ENCODE peak calls at places on chromosomes 6 and 20, in eight cellular contexts. O is fibroblast of lung; T is upper lobe of right lung; M is breast epithelium; B is CD4-positive, alpha-beta memory T cell; E is pancreas; H is PC-9; P is psoas muscle. K is an unnamed sample. For H3K4me1, the result is how much of the 10 kb centered on the place peaks cover.

GRCh38 chr20:59308493-59309201 is 8.2 kb downstream of the EDN3 start:
- DNase-seq in O (no peak), B (no peak), E (peak), H (no peak), P (no peak), M (no peak), T (no peak), K (no peak)

GRCh38 chr6:36852481-36853147 is 13.4 kb upstream of the CPNE5 start:
- DNase-seq in E (no peak), O (peak), P (peak), B (no peak), M (no peak), T (no peak), H (no peak), K (no peak)

GRCh38 chr6:6376845-6377244 is 56.4 kb upstream of the F13A1 start:
- DNase-seq in E (no peak), B (no peak), M (no peak), P (no peak), O (no peak), T (no peak), H (no peak), K (no peak)

GRCh38 chr6:147001621-147002020 is 202.6 kb upstream of the STXBP5 start:
- DNase-seq in B (no peak), H (no peak), E (no peak), T (no peak), P (no peak), O (no peak), M (no peak), K (no peak)

GRCh38 chr6:101761124-101761601 is 367.7 kb downstream of the GRIK2 start:
- DNase-seq in E (no peak), H (no peak), B (no peak), P (no peak), M (no peak), O (peak), T (no peak), K (no peak)

GRCh38 chr6:108732101-108732870 is 115.9 kb upstream of the ARMC2 start:
- DNase-seq in H (peak), B (no peak), P (no peak), M (no peak), E (no peak), O (peak), T (no peak), K (no peak)

GRCh38 chr20:44768256-44768655 is 22.6 kb downstream of the KCNK15 start:
- DNase-seq in O (no peak), B (no peak), E (no peak), M (no peak), P (no peak), H (no peak), T (no peak), K (no peak)

GRCh38 chr6:130889423-130889822 is 62.2 kb downstream of the SMLR1 start:
- DNase-seq in O (no peak), T (no peak), E (no peak), H (no peak), P (no peak), M (no peak), B (no peak), K (no peak)

GRCh38 chr6:167685654-167686053 is 141.1 kb upstream of the AFDN start:
- DNase-seq in B (no peak), P (no peak), E (no peak), O (no peak), M (no peak), H (no peak), T (no peak), K (no peak)

GRCh38 chr6:39430968-39431523 is 108.5 kb upstream of the KCNK16 start:
- DNase-seq in P (peak), T (peak), H (peak), O (peak), B (no peak), M (peak), E (no peak), K (peak)

GRCh38 chr20:38152175-38153010 is 12.7 kb downstream of the TGM2 start:
- DNase-seq in T (peak), E (peak), B (no peak), M (no peak), O (peak), P (peak), H (peak), K (peak)

GRCh38 chr6:156780117-156780641 is 3.0 kb downstream of the ARID1B start:
- DNase-seq in O (peak), H (peak), P (no peak), E (no peak), T (no peak), M (peak), B (peak), K (peak)

GRCh38 chr6:133673056-133673455 is 215.9 kb upstream of the TCF21 start:
- DNase-seq in T (no peak), H (no peak), O (no peak), B (no peak), P (no peak), E (no peak), M (no peak), K (no peak)

GRCh38 chr6:21739838-21740237 is 146.3 kb downstream of the SOX4 start:
- DNase-seq in E (no peak), O (peak), T (no peak), P (no peak), H (no peak), M (no peak), B (no peak), K (no peak)

GRCh38 chr6:30238178-30238795 is 25.1 kb upstream of the TRIM26 start:
- DNase-seq in T (no peak), E (no peak), B (peak), O (peak), M (no peak), H (no peak), P (no peak), K (no peak)

GRCh38 chr6:157106487-157106886 is 216.8 kb downstream of the TMEM242 start:
- DNase-seq in M (no peak), T (no peak), P (no peak), H (peak), E (no peak), B (no peak), O (peak), K (peak)

GRCh38 chr6:37523412-37523811 is 23.7 kb upstream of the CCDC167 start:
- DNase-seq in E (no peak), M (no peak), T (no peak), B (no peak), O (no peak), H (no peak), P (no peak), K (no peak)

GRCh38 chr6:114216789-114217467 is 125.9 kb downstream of the HS3ST5 start:
- DNase-seq in O (no peak), B (no peak), P (no peak), T (no peak), M (no peak), E (no peak), H (no peak), K (peak)

GRCh38 chr6:20953019-20953418 is 418.8 kb downstream of the CDKAL1 start:
- DNase-seq in B (no peak), E (no peak), M (no peak), H (no peak), P (no peak), O (no peak), T (no peak), K (no peak)

GRCh38 chr6:169420912-169421543 is 167.4 kb upstream of the THBS2 start:
- DNase-seq in H (peak), M (no peak), T (no peak), E (peak), B (no peak), P (no peak), O (no peak), K (no peak)

GRCh38 chr6:15389759-15390723 is 144.2 kb downstream of the JARID2 start:
- DNase-seq in T (no peak), H (peak), E (no peak), M (no peak), O (peak), B (no peak), P (peak), K (peak)

GRCh38 chr6:37594895-37595294 is 95.2 kb upstream of the CCDC167 start:
- DNase-seq in E (no peak), O (no peak), H (no peak), P (no peak), T (no peak), B (no peak), M (no peak), K (no peak)

GRCh38 chr20:45114465-45115385 is at the start of gene WFDC5:
- DNase-seq in H (no peak), B (no peak), E (no peak), O (no peak), P (no peak), M (no peak), T (no peak), K (no peak)

GRCh38 chr6:32116674-32117073 is 7.5 kb upstream of the TNXB start:
- DNase-seq in P (no peak), O (no peak), B (no peak), T (no peak), E (no peak), M (no peak), H (no peak), K (no peak)

GRCh38 chr6:148323344-148323743 is 19.3 kb upstream of the SASH1 start:
- DNase-seq in T (no peak), M (no peak), H (no peak), E (no peak), B (no peak), O (no peak), P (no peak), K (no peak)

GRCh38 chr6:148322704-148323103 is 19.9 kb upstream of the SASH1 start:
- DNase-seq in O (no peak), T (no peak), M (no peak), B (no peak), H (no peak), E (no peak), P (no peak), K (no peak)

GRCh38 chr6:148325316-148326068 is 17.1 kb upstream of the SASH1 start:
- DNase-seq in M (no peak), B (no peak), O (no peak), H (no peak), E (no peak), T (no peak), P (no peak), K (peak)

GRCh38 chr6:148328876-148329567 is 13.6 kb upstream of the SASH1 start:
- DNase-seq in T (no peak), B (no peak), E (no peak), O (peak), H (no peak), M (no peak), P (no peak), K (no peak)

GRCh38 chr6:148324297-148325007 is 18.2 kb upstream of the SASH1 start:
- DNase-seq in T (peak), E (no peak), O (peak), M (no peak), H (no peak), P (no peak), B (no peak), K (no peak)
- H3K4me1 ChIP-seq in T (under half), E (under half), O (under half), M (under half), H (under half), P (under half), B (under half), K (under half)

GRCh38 chr20:39574061-39574460 is 611.9 kb downstream of the DHX35 start:
- DNase-seq in E (no peak), P (no peak), M (no peak), O (no peak), T (no peak), H (no peak), B (no peak), K (no peak)

GRCh38 chr20:39571171-39571570 is 609.0 kb downstream of the DHX35 start:
- DNase-seq in T (no peak), O (no peak), M (no peak), E (no peak), P (no peak), B (no peak), H (no peak), K (no peak)

GRCh38 chr20:39563406-39563805 is 601.3 kb downstream of the DHX35 start:
- DNase-seq in T (no peak), E (no peak), H (no peak), P (no peak), O (no peak), B (no peak), M (no peak), K (no peak)

DNA sequence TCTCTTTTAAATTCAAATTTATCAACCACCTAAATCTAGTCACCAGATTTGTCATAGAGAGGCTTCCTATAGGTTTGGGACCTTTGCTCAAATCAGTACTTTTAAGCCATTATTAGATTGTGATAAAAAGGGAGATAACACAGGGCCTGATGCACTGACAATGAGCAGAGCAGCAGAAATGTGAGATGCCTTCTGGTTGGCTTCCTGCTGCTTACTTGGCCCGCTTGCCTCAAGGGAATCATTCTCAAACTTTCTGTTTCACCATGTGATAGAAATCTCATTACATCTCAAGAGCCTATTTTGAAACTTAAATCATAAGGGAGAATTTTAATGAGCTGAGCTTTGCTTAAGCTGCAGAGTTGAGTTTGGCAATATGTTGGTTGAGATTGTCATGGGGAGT is 605.9 kb downstream of the DHX35 start:
- DNase-seq in M (no peak), P (no peak), B (no peak), O (no peak), T (no peak), H (no peak), E (no peak), K (no peak)
- H3K4me1 ChIP-seq in M (under half), P (under half), B (under half), O (under half), T (under half), H (under half), E (under half), K (under half)

GRCh38 chr20:47040506-47041125 is 146.0 kb downstream of the EYA2 start:
- DNase-seq in P (no peak), E (no peak), M (no peak), T (no peak), O (no peak), B (no peak), H (no peak), K (no peak)
- H3K4me1 ChIP-seq in P (under half), E (under half), M (under half), T (under half), O (under half), B (under half), H (under half), K (under half)

DNA sequence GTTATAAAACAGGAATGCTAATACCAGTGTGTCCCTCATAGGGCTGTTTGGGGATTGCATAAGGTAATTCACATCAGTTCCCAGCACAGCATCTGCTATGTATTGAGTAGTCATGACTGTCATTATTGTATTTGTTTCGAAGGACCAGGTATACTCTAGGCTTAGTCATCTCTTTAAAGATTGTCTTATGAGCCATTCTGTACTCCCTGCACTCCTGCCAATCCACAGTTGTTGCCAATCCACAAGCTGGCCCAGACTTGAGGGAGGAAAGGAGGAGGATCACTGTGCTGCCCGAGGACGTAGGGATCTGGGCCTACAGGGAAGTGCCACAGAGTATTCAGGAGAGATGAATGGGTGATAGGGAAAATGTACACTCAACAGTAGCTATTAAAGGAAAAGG is 113.0 kb upstream of the TIAM2 start:
- DNase-seq in B (no peak), H (no peak), O (peak), M (peak), E (no peak), T (no peak), P (no peak), K (no peak)
- H3K4me1 ChIP-seq in B (under half), H (under half), O (under half), M (under half), E (under half), T (under half), P (under half), K (under half)

GRCh38 chr20:1370548-1371110 is 22.2 kb downstream of the FKBP1A start:
- DNase-seq in M (no peak), O (peak), E (no peak), P (no peak), B (no peak), T (no peak), H (no peak), K (no peak)

GRCh38 chr20:1371830-1372539 is 20.9 kb downstream of the FKBP1A start:
- DNase-seq in P (no peak), E (no peak), H (no peak), B (no peak), T (no peak), O (no peak), M (no peak), K (no peak)

GRCh38 chr20:1369970-1370369 is 22.9 kb downstream of the FKBP1A start:
- DNase-seq in P (no peak), H (no peak), O (no peak), E (no peak), M (no peak), B (no peak), T (no peak), K (no peak)

GRCh38 chr20:1373036-1373435 is 19.8 kb downstream of the FKBP1A start:
- DNase-seq in H (no peak), E (no peak), O (no peak), P (no peak), B (no peak), M (no peak), T (no peak), K (no peak)

DNA sequence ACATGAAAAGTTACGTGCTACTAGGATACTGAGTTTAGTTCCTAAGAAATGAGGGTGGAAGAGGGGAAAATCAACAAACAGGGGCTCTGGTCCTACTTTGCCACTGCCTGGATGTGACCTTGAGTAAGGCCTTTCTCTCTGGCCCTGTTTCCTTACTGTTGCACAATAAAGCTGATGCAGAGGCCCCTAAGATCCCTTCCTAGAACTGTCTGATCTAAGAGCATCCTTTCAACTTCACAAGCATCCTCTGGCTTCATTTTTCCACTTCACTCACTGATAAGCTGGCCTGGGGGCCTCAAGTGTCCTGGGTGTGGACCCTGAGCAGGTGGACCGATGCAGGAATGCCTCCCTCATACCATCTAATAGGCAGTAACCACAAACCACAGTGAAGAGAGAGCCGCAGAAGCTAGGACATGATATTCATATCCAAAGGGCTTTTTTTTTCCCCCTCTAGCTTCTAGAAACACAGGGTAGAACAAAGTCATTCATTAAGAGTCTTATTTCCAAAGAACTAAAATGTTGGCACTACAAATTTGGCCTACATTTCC is 21.5 kb downstream of the FKBP1A start:
- DNase-seq in P (no peak), E (no peak), M (no peak), H (no peak), B (no peak), O (no peak), T (no peak), K (peak)
- H3K4me1 ChIP-seq in P (under half), E (under half), M (under half), H (under half), B (under half), O (under half), T (under half), K (under half)

DNA sequence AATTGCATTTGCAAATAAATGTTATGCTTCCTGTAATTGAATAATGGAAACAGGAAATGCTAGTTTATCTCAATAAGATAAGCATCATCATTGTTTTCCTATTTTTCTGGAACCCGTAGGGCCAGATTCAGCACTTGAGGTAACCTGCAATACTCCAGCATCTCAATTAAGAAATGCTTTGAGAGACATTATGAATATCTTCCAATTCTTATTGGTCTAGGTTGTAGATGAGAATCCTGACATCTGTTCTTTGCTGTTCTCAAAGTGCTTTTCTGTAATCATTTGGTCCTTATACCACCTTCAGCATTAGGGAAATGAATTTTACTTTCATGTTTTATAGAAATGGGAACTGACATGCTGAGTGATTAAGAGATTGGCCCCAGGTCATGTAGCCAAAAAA is 428.3 kb downstream of the CBLN4 start:
- DNase-seq in T (no peak), E (no peak), H (no peak), P (no peak), B (no peak), M (no peak), O (no peak), K (no peak)
- H3K4me1 ChIP-seq in T (under half), E (under half), H (under half), P (under half), B (under half), M (under half), O (under half), K (under half)

GRCh38 chr6:13282393-13283069 is 45.8 kb downstream of the TBC1D7 start:
- DNase-seq in T (no peak), E (no peak), P (no peak), B (no peak), O (no peak), M (no peak), H (no peak), K (no peak)

GRCh38 chr6:13278991-13279390 is 49.3 kb downstream of the TBC1D7 start:
- DNase-seq in B (no peak), P (no peak), H (no peak), O (no peak), M (no peak), T (no peak), E (no peak), K (no peak)

GRCh38 chr6:13283340-13283739 is 45.0 kb downstream of the TBC1D7 start:
- DNase-seq in P (no peak), T (no peak), B (no peak), H (no peak), M (no peak), E (no peak), O (no peak), K (no peak)

GRCh38 chr6:13280253-13280652 is 48.1 kb downstream of the TBC1D7 start:
- DNase-seq in T (no peak), H (no peak), B (no peak), E (no peak), M (no peak), O (no peak), P (no peak), K (no peak)

DNA sequence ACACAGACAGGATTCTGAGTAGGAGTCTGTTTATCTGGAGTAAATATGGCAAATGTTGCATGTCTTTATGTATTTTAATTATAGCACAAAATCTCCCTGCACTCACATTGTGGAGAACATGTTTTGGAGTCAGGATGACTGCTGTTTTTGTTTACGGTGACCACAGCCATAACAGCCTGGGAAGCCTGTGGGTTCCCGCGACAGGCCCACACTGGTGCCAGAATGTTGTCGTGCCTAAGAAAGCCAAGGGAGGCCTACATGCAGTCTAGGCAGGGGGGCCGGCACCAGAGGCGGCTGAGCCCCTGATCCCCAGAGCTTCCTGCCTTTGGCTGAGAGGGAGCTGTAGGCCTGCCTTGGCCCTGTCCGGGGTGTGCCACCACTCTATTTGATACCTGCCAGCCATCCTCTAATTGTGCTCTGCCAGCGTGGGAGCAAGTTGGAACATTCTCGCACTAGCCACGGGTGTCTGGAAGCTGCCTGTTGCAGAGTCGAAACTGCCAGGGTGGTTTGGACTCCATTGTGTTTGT is 46.6 kb downstream of the TBC1D7 start:
- DNase-seq in T (no peak), P (no peak), H (no peak), O (no peak), B (no peak), E (no peak), M (no peak), K (no peak)
- H3K4me1 ChIP-seq in T (under half), P (under half), H (under half), O (under half), B (under half), E (under half), M (under half), K (under half)

K was measured in SJCRH30.